ENCODE peak calls at places on chromosomes 6 and 20, in four cellular contexts. O is HepG2, B is A549, K is GM23338. N is an unnamed sample.

GRCh38 chr6:118574051-118574865 is 26.2 kb downstream of the PLN start:
- DNase-seq in O (no peak), B (peak; percentile 34), K (peak; percentile 46), N (no peak)

GRCh38 chr6:90286884-90287488 is 9.7 kb downstream of the BACH2 start:
- DNase-seq in O (peak; percentile 28), B (peak; percentile 65), K (peak; percentile 95), N (no peak)

GRCh38 chr6:125906158-125906998 is 50.2 kb upstream of the HINT3 start:
- DNase-seq in O (peak; percentile 58), B (no peak), K (peak; percentile 89), N (no peak)

GRCh38 chr6:26431258-26432162 is 8.8 kb upstream of the BTN3A3 start:
- DNase-seq in O (no peak), B (no peak), K (no peak), N (no peak)

GRCh38 chr6:81265106-81265505 is 487.4 kb downstream of the TENT5A start:
- DNase-seq in O (peak; percentile 7), B (peak; percentile 2), K (no peak), N (no peak)

GRCh38 chr6:67722861-67723261 is 912.2 kb upstream of the ADGRB3 start:
- DNase-seq in O (no peak), B (no peak), K (no peak), N (no peak)

GRCh38 chr6:170553686-170554085 is 483 bp upstream of the TBP start:
- DNase-seq in O (no peak), B (no peak), K (no peak), N (no peak)

GRCh38 chr6:20060252-20060651 is 152.0 kb downstream of the MBOAT1 start:
- DNase-seq in O (no peak), B (no peak), K (no peak), N (no peak)

GRCh38 chr6:168373389-168373788 is 53.8 kb upstream of the DACT2 start:
- DNase-seq in O (no peak), B (no peak), K (no peak), N (no peak)

GRCh38 chr6:25012657-25013056 is 76.9 kb upstream of the RIPOR2 start:
- DNase-seq in O (no peak), B (no peak), K (no peak), N (no peak)

GRCh38 chr6:158057213-158057987 is 75.7 kb downstream of the SYNJ2 start:
- DNase-seq in O (no peak), B (peak; percentile 75), K (no peak), N (peak; percentile 90)

GRCh38 chr20:14996883-14997672 is 659.7 kb upstream of the FLRT3 start:
- DNase-seq in O (no peak), B (no peak), K (no peak), N (no peak)

GRCh38 chr6:291697-292505 is at the start of gene DUSP22:
- DNase-seq in O (peak; percentile 80), B (peak; percentile 78), K (peak; percentile 81), N (peak; percentile 49)

GRCh38 chr6:42423244-42423643 is 28.5 kb downstream of the TRERF1 start:
- DNase-seq in O (no peak), B (no peak), K (no peak), N (no peak)

GRCh38 chr6:41700577-41701347 is 34.6 kb downstream of the TFEB start:
- DNase-seq in O (no peak), B (no peak), K (peak; percentile 57), N (no peak)

GRCh38 chr6:32842690-32843089 is 1.2 kb downstream of the PSMB8 start:
- DNase-seq in O (no peak), B (no peak), K (no peak), N (no peak)

GRCh38 chr6:112065426-112065986 is 11.6 kb downstream of the CCN6 start:
- DNase-seq in O (no peak), B (no peak), K (no peak), N (no peak)

GRCh38 chr20:58192567-58192966 is 35.9 kb downstream of the ANKRD60 start:
- DNase-seq in O (no peak), B (no peak), K (peak; percentile 41), N (no peak)

GRCh38 chr6:109687271-109687721 is 3.7 kb downstream of the AK9 start:
- DNase-seq in O (no peak), B (no peak), K (no peak), N (peak; percentile 76)

GRCh38 chr6:9851006-9851405 is 563.9 kb downstream of the TFAP2A start:
- DNase-seq in O (no peak), B (no peak), K (no peak), N (no peak)

GRCh38 chr20:20731945-20732296 is 19.5 kb upstream of the RALGAPA2 start:
- DNase-seq in O (no peak), B (no peak), K (no peak), N (peak; percentile 57)

GRCh38 chr6:136549359-136550044 is 720 bp downstream of the MAP7 start:
- DNase-seq in O (no peak), B (peak; percentile 49), K (peak; percentile 64), N (no peak)

GRCh38 chr6:17397764-17398194 is 4.4 kb downstream of the CAP2 start:
- DNase-seq in O (no peak), B (peak; percentile 34), K (no peak), N (no peak)

GRCh38 chr6:35391240-35391968 is 49.0 kb downstream of the PPARD start:
- DNase-seq in O (no peak), B (peak; percentile 50), K (no peak), N (no peak)

GRCh38 chr6:42142118-42142835 is at the start of gene C6orf132:
- DNase-seq in O (peak; percentile 43), B (no peak), K (peak; percentile 95), N (peak; percentile 17)

GRCh38 chr6:106084106-106084963 is 1.8 kb upstream of the PRDM1 start:
- DNase-seq in O (peak; percentile 7), B (peak; percentile 92), K (peak; percentile 84), N (peak; percentile 87)

GRCh38 chr6:13407709-13408695 is 79.4 kb downstream of the GFOD1 start:
- DNase-seq in O (peak; percentile 100), B (peak; percentile 94), K (no peak), N (peak; percentile 95)

GRCh38 chr6:19757036-19757435 is 80.1 kb upstream of the ID4 start:
- DNase-seq in O (peak; percentile 58), B (no peak), K (peak; percentile 24), N (no peak)

GRCh38 chr6:47096233-47096887 is 54.2 kb upstream of the ADGRF1 start:
- DNase-seq in O (no peak), B (no peak), K (no peak), N (no peak)

GRCh38 chr20:59561614-59562277 is 42.6 kb upstream of the PHACTR3 start:
- DNase-seq in O (no peak), B (no peak), K (no peak), N (no peak)

GRCh38 chr20:13800728-13801134 is 15.9 kb downstream of the NDUFAF5 start:
- DNase-seq in O (peak; percentile 89), B (peak; percentile 47), K (no peak), N (no peak)
- TF ChIP-seq REST in O (no peak), B (no peak), K (no peak), N (no peak)

GRCh38 chr20:46056970-46057855 is 28.2 kb downstream of the SLC12A5 start:
- DNase-seq in O (no peak), B (no peak), K (peak; percentile 87), N (no peak)

GRCh38 chr20:46060301-46060881 is 29.4 kb downstream of the NCOA5 start:
- DNase-seq in O (no peak), B (no peak), K (no peak), N (peak; percentile 67)

GRCh38 chr20:46056027-46056833 is 27.2 kb downstream of the SLC12A5 start:
- DNase-seq in O (no peak), B (no peak), K (no peak), N (no peak)

GRCh38 chr20:46058656-46059281 is 29.8 kb downstream of the SLC12A5 start:
- DNase-seq in O (no peak), B (no peak), K (peak; percentile 75), N (peak; percentile 63)

GRCh38 chr20:46057856-46058655 is 29.0 kb downstream of the SLC12A5 start:
- DNase-seq in O (no peak), B (no peak), K (peak; percentile 93), N (peak; percentile 69)
- H3K4me3 ChIP-seq in O (no peak overlapping the region), B (no peak overlapping the region), K (peak overlapping the region; percentile 68), N (peak overlapping the region; percentile 29)

DNA sequence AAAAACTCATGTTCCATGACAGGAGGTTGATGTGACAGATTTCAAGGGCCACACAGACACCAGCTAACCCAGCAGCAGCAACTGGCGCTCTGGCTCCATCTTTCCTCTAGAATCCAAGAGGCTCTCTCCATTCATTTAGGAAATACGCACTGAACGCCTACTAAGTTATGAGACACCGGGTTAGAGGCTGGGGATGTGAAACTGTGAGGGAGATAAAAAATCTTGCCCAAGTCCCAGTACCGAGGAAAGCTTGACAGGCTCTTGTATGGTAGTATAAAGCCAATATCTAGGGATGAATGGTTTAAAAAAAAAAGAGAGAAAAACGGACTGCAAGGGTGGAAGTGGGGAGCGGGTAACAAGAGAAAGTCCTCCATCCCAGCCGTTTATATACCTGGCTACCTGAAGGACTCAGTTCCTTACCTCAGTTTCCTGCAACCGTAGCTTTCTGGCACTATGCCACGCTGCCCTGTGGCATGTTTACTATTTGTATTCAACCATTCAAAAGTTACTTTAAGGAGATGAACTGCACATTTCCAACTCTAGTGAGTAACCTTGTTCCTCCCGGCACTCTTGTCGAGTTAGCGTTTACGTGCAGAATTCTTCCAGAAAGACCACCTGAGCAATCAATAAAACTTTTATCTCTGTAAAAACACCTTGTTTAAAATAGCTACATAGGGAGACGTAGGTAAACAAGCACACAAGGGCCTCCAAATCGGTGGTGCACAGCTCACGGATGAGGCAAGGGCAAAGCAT is 1.7 kb downstream of the BEND3 start:
- DNase-seq in O (no peak), B (no peak), K (no peak), N (no peak)
- TF ChIP-seq REST in O (no peak), B (no peak), K (no peak), N (no peak)

DNA sequence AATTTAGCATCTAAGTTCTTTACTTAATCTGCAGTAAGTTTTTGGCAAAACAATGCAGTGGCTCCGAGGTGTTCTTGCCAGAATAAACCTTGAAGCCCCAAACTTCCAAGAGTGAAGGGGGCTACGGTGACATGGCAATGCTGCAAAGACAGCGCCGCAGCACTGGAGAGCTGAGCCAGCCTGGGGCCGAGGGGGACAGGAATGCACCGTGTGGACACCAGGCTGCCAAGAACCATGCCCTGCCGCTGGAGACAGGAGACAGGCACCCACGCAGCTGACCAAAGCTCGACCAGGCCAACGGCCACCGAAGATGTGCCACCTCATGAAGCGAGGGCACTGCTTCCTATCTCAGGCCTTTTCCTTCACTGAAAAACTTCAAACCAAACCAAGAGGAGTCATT is 133.4 kb downstream of the PRND start:
- DNase-seq in O (no peak), B (no peak), K (no peak), N (no peak)
- H3K4me3 ChIP-seq in O (no peak overlapping the region), B (no peak overlapping the region), K (no peak overlapping the region), N (no peak overlapping the region)

GRCh38 chr6:52517502-52518278 is 59.2 kb downstream of the TRAM2 start:
- DNase-seq in O (peak; percentile 92), B (peak; percentile 78), K (peak; percentile 80), N (no peak)

GRCh38 chr6:52516943-52517342 is 59.9 kb downstream of the TRAM2 start:
- DNase-seq in O (no peak), B (no peak), K (no peak), N (no peak)

GRCh38 chr6:52515219-52515960 is 61.5 kb downstream of the TRAM2 start:
- DNase-seq in O (peak; percentile 72), B (peak; percentile 38), K (no peak), N (no peak)

GRCh38 chr6:52514514-52514913 is 62.3 kb downstream of the TRAM2 start:
- DNase-seq in O (no peak), B (peak; percentile 55), K (no peak), N (peak; percentile 49)

DNA sequence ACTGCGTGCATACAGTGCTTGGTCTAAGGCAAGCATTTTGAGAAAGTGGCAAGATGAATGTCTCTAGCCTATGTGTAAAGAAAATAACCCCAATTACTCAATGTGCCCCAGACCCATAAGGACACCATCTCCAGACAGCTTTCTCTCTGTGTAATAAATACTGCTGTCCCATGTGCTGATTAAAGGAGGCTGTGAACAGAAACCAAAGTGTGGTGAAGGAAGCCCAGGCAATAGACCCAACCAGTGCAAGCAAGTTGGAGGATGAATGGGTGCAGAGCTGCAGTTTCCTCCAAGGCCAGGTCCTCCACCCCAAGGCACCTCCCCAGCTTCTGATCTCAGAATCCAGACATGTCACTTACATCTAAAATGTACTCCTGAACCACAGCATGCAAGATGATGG is 60.6 kb downstream of the TRAM2 start:
- DNase-seq in O (no peak), B (no peak), K (no peak), N (no peak)
- TF ChIP-seq REST in O (no peak), B (no peak), K (no peak), N (peak; percentile 67)

N was measured in HL-60.